ENCODE peak calls at places on chromosomes 7 and 10, in six cellular contexts. U, R, C, E, O and P are unnamed samples. For H3K9me3, the result is how much of the 10 kb centered on the place peaks cover.

GRCh38 chr10:128853537-128853936 is 613.5 kb upstream of the MGMT start:
- DNase-seq in U (no peak), R (no peak), C (no peak), E (no peak), O (no peak), P (no peak)

GRCh38 chr7:130853503-130854279 is 119.7 kb upstream of the KLF14 start:
- DNase-seq in U (no peak), R (peak), C (no peak), E (peak), O (no peak), P (peak)

GRCh38 chr7:130228840-130229239 is 21.2 kb downstream of the SSMEM1 start:
- DNase-seq in U (no peak), R (no peak), C (no peak), E (no peak), O (no peak), P (no peak)

GRCh38 chr10:95187617-95188016 is 6.4 kb upstream of the ACSM6 start:
- DNase-seq in U (no peak), R (no peak), C (no peak), E (no peak), O (no peak), P (no peak)

GRCh38 chr7:11026452-11027359 is 53.0 kb downstream of the PHF14 start:
- DNase-seq in U (no peak), R (no peak), C (no peak), E (peak), O (no peak), P (no peak)

GRCh38 chr10:28928484-28928883 is 251.2 kb downstream of the BAMBI start:
- DNase-seq in U (no peak), R (no peak), C (no peak), E (no peak), O (no peak), P (no peak)

GRCh38 chr10:88216976-88217375 is 353.6 kb downstream of the PTEN start:
- DNase-seq in U (peak), R (no peak), C (no peak), E (no peak), O (no peak), P (no peak)

GRCh38 chr10:31413325-31413724 is 94.3 kb downstream of the ZEB1 start:
- DNase-seq in U (no peak), R (no peak), C (no peak), E (peak), O (no peak), P (no peak)

GRCh38 chr10:127880557-127880956 is 12.2 kb downstream of the CLRN3 start:
- DNase-seq in U (no peak), R (no peak), C (no peak), E (no peak), O (peak), P (no peak)

GRCh38 chr10:88848499-88848898 is 3.1 kb downstream of the ANKRD22 start:
- DNase-seq in U (no peak), R (peak), C (no peak), E (peak), O (no peak), P (peak)

GRCh38 chr7:26449175-26450165 is 157.8 kb downstream of the SNX10 start:
- DNase-seq in U (no peak), R (peak), C (no peak), E (peak), O (peak), P (no peak)

GRCh38 chr10:125502276-125502675 is 180.7 kb downstream of the TEX36 start:
- DNase-seq in U (no peak), R (no peak), C (no peak), E (no peak), O (no peak), P (no peak)

GRCh38 chr7:140390034-140390433 is 8.3 kb downstream of the SLC37A3 start:
- DNase-seq in U (no peak), R (no peak), C (no peak), E (no peak), O (no peak), P (no peak)

GRCh38 chr10:70348228-70348850 is 34.1 kb downstream of the LRRC20 start:
- DNase-seq in U (peak), R (peak), C (peak), E (no peak), O (peak), P (peak)

GRCh38 chr7:76294344-76295024 is 8.0 kb upstream of the HSPB1 start:
- DNase-seq in U (peak), R (peak), C (peak), E (peak), O (peak), P (peak)

GRCh38 chr7:39228946-39229345 is 251.2 kb downstream of the POU6F2 start:
- DNase-seq in U (no peak), R (peak), C (no peak), E (peak), O (no peak), P (no peak)

GRCh38 chr10:12180221-12180974 is 15.3 kb downstream of the NUDT5 start:
- DNase-seq in U (no peak), R (no peak), C (no peak), E (no peak), O (no peak), P (no peak)

GRCh38 chr10:31031205-31031665 is 430 bp downstream of the ZNF438 start:
- DNase-seq in U (no peak), R (peak), C (peak), E (no peak), O (no peak), P (no peak)

DNA sequence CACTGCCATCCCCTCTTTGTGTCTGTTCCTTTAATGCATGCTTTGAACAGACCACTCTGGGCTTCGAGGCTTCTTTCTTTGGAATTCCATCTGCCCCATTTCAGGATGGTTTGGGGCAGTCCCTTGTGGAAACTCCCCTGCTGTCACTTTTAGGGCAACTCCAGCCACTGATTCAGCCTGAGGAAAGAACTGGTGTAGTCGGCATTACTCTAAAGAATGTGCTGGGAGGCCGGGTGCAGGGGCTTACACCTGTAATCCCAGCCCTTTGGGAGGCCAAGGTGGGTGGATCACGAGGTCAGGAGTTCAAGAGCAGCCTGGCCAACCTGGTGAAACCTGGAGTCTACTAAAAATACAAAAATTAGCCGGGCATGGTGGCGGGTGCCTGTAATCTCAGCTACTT is 358.1 kb upstream of the NUPR2 start:
- DNase-seq in U (no peak), R (no peak), C (no peak), E (no peak), O (no peak), P (no peak)
- H3K9me3 ChIP-seq in U (half or more), R (half or more), C (under half), E (half or more), O (under half), P (under half)

GRCh38 chr7:66929935-66930334 is 8.9 kb downstream of the TMEM248 start:
- DNase-seq in U (no peak), R (no peak), C (no peak), E (no peak), O (no peak), P (no peak)
- H3K9me3 ChIP-seq in U (under half), R (under half), C (under half), E (under half), O (under half), P (under half)

GRCh38 chr7:157472311-157473050 is 135.7 kb downstream of the DNAJB6 start:
- DNase-seq in U (no peak), R (no peak), C (peak), E (no peak), O (no peak), P (peak)
- H3K9me3 ChIP-seq in U (under half), R (under half), C (under half), E (under half), O (under half), P (under half)

GRCh38 chr10:130378556-130379400 is 242.6 kb downstream of the GLRX3 start:
- DNase-seq in U (no peak), R (no peak), C (no peak), E (no peak), O (no peak), P (no peak)
- H3K9me3 ChIP-seq in U (under half), R (under half), C (under half), E (half or more), O (under half), P (under half)

GRCh38 chr10:124001391-124002260 is 91.8 kb downstream of the CHST15 start:
- DNase-seq in U (no peak), R (no peak), C (peak), E (no peak), O (no peak), P (no peak)
- H3K9me3 ChIP-seq in U (under half), R (under half), C (under half), E (under half), O (under half), P (under half)

DNA sequence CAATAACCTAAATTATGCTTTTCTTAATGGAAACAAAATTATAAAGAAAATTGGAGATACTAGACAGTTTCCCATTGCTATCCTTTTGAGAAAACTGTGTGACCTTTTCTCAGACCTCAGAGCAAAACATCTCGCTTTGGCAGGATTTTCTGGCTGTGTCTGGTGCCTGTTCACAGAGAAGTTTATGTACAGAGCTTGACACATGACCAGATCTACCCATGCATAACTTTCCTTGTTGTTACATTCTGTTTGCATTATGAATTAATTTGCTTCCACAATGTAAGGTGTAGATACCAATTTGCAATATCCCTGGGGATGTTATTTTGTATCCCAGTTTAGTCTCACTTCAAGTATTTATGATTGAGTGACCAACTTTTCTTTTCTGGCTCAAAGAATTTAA is 565.0 kb downstream of the XPNPEP1 start:
- DNase-seq in U (no peak), R (no peak), C (no peak), E (no peak), O (no peak), P (no peak)
- H3K9me3 ChIP-seq in U (under half), R (under half), C (under half), E (under half), O (under half), P (under half)

DNA sequence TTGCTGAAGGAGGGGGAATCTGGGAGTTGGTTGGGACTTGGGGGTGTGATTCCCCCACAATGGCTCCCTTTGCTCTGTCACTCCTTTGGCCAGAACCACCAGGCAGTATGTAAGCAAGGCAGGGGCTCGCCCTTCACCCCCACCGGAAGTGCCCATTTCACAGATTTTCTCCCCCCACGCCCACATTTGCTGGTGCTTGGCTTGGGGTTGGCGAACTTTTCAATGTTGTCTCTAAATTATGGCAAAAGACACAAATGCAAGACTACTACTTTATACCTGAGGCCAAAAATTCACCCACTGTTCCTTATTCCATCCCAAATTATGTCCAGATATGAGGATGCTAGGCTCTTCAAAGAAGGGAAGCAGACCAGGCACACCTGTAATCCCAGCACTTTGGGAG is 24.5 kb downstream of the RBAK start:
- DNase-seq in U (no peak), R (no peak), C (no peak), E (no peak), O (no peak), P (no peak)
- H3K9me3 ChIP-seq in U (half or more), R (under half), C (under half), E (under half), O (under half), P (under half)

GRCh38 chr7:106668853-106669539 is 8.0 kb upstream of the CCDC71L start:
- DNase-seq in U (no peak), R (no peak), C (no peak), E (no peak), O (no peak), P (no peak)
- H3K9me3 ChIP-seq in U (under half), R (under half), C (under half), E (under half), O (under half), P (under half)